ENCODE peak calls at places on chromosomes 6 and 20, in five cellular contexts. N, W, J, E and Y are unnamed samples.
A peak's percentile ranks its signal among the peaks of the same experiment; 100 is the strongest.

GRCh38 chr6:106087548-106088325 is 1.6 kb downstream of the PRDM1 start:
- DNase-seq in N (peak; percentile 87), W (peak; percentile 7), J (peak; percentile 86), E (no peak), Y (no peak)

GRCh38 chr20:20037960-20038359 is 14.3 kb downstream of the CRNKL1 start:
- DNase-seq in N (peak; percentile 79), W (peak; percentile 69), J (peak; percentile 22), E (no peak), Y (no peak)

GRCh38 chr20:6081236-6081635 is 27.4 kb upstream of the LRRN4 start:
- DNase-seq in N (peak; percentile 52), W (peak; percentile 6), J (peak; percentile 8), E (no peak), Y (no peak)

GRCh38 chr20:50689864-50690263 is 1.5 kb downstream of the RIPOR3 start:
- DNase-seq in N (no peak), W (no peak), J (no peak), E (no peak), Y (no peak)

GRCh38 chr20:44137210-44137781 is 49.7 kb downstream of the JPH2 start:
- DNase-seq in N (peak; percentile 38), W (peak; percentile 7), J (peak; percentile 49), E (peak; percentile 25), Y (peak; percentile 54)

GRCh38 chr6:160400426-160400825 is 52.2 kb downstream of the SLC22A3 start:
- DNase-seq in N (no peak), W (no peak), J (no peak), E (no peak), Y (no peak)

GRCh38 chr20:47561175-47561574 is 59.5 kb downstream of the NCOA3 start:
- DNase-seq in N (peak; percentile 56), W (no peak), J (peak; percentile 48), E (no peak), Y (no peak)

GRCh38 chr6:44059359-44060342 is 67.6 kb downstream of the MRPL14 start:
- DNase-seq in N (peak; percentile 59), W (no peak), J (no peak), E (no peak), Y (no peak)

GRCh38 chr6:96460052-96460700 is 61.4 kb upstream of the UFL1 start:
- DNase-seq in N (no peak), W (no peak), J (no peak), E (no peak), Y (no peak)

GRCh38 chr6:36545767-36546663 is 1.3 kb downstream of the STK38 start:
- DNase-seq in N (peak; percentile 31), W (peak; percentile 45), J (peak; percentile 66), E (no peak), Y (no peak)

GRCh38 chr6:116779569-116780164 is 14.1 kb upstream of the FAM162B start:
- DNase-seq in N (peak; percentile 36), W (peak; percentile 74), J (peak; percentile 44), E (no peak), Y (peak; percentile 26)

GRCh38 chr6:157326979-157327378 is 3.7 kb upstream of the TMEM242 start:
- DNase-seq in N (peak; percentile 40), W (peak; percentile 41), J (no peak), E (no peak), Y (no peak)

GRCh38 chr6:130385059-130385695 is 19.4 kb downstream of the TMEM200A start:
- DNase-seq in N (no peak), W (no peak), J (no peak), E (no peak), Y (no peak)

GRCh38 chr6:30793521-30794194 is 49.3 kb upstream of the IER3 start:
- DNase-seq in N (peak; percentile 85), W (no peak), J (peak; percentile 94), E (no peak), Y (no peak)

GRCh38 chr20:44074252-44075151 is 112.5 kb downstream of the JPH2 start:
- DNase-seq in N (peak; percentile 85), W (no peak), J (peak; percentile 63), E (no peak), Y (no peak)

GRCh38 chr20:49187330-49188100 is 619 bp downstream of the STAU1 start:
- DNase-seq in N (no peak), W (peak; percentile 98), J (peak; percentile 32), E (no peak), Y (peak; percentile 17)

GRCh38 chr6:34546551-34547321 is 9.4 kb downstream of the SPDEF start:
- DNase-seq in N (no peak), W (no peak), J (no peak), E (no peak), Y (no peak)

GRCh38 chr20:35901678-35902544 is 52.4 kb downstream of the SCAND1 start:
- DNase-seq in N (peak; percentile 97), W (peak; percentile 75), J (peak; percentile 92), E (no peak), Y (no peak)

GRCh38 chr6:37473364-37474095 is 26.2 kb downstream of the CCDC167 start:
- DNase-seq in N (peak; percentile 33), W (no peak), J (no peak), E (no peak), Y (no peak)

GRCh38 chr6:32108094-32108627 is 977 bp downstream of the TNXB start:
- DNase-seq in N (peak; percentile 21), W (no peak), J (peak; percentile 66), E (no peak), Y (no peak)

GRCh38 chr6:166466178-166467122 is 83.7 kb upstream of the MPC1 start:
- DNase-seq in N (peak; percentile 89), W (peak; percentile 83), J (peak; percentile 81), E (no peak), Y (no peak)

GRCh38 chr6:109393882-109394281 is 11.6 kb upstream of the CD164 start:
- DNase-seq in N (peak; percentile 22), W (peak; percentile 35), J (peak; percentile 60), E (no peak), Y (no peak)

GRCh38 chr20:44069203-44069931 is 117.6 kb downstream of the JPH2 start:
- DNase-seq in N (no peak), W (no peak), J (no peak), E (no peak), Y (no peak)

GRCh38 chr6:105759946-105760345 is 326.2 kb upstream of the PRDM1 start:
- DNase-seq in N (peak; percentile 95), W (peak; percentile 76), J (peak; percentile 73), E (no peak), Y (no peak)

GRCh38 chr6:35146453-35146852 is 5.3 kb upstream of the TCP11 start:
- DNase-seq in N (peak; percentile 55), W (peak; percentile 70), J (peak; percentile 59), E (no peak), Y (no peak)

GRCh38 chr6:31740397-31741223 is 805 bp downstream of the MSH5 start:
- DNase-seq in N (no peak), W (no peak), J (no peak), E (no peak), Y (no peak)

GRCh38 chr6:90039911-90040310 is 145.6 kb downstream of the GJA10 start:
- DNase-seq in N (peak; percentile 54), W (no peak), J (no peak), E (no peak), Y (no peak)

GRCh38 chr6:53112404-53112803 is 36.2 kb downstream of the GCM1 start:
- DNase-seq in N (no peak), W (no peak), J (no peak), E (no peak), Y (no peak)

GRCh38 chr6:69974193-69974592 is 107.8 kb downstream of the COL19A1 start:
- DNase-seq in N (peak; percentile 11), W (peak; percentile 3), J (peak; percentile 88), E (no peak), Y (no peak)

GRCh38 chr6:34705241-34705640 is 8.7 kb upstream of the ILRUN start:
- DNase-seq in N (peak; percentile 39), W (no peak), J (no peak), E (no peak), Y (no peak)

GRCh38 chr6:157688960-157689599 is 134.0 kb upstream of the SNX9 start:
- DNase-seq in N (peak; percentile 16), W (peak; percentile 76), J (no peak), E (no peak), Y (no peak)

GRCh38 chr6:141267420-141267819 is 865.3 kb upstream of the GJE1 start:
- DNase-seq in N (no peak), W (no peak), J (no peak), E (no peak), Y (no peak)

GRCh38 chr20:45765307-45765910 is 26.3 kb downstream of the WFDC3 start:
- DNase-seq in N (no peak), W (no peak), J (no peak), E (no peak), Y (no peak)
- H3K4ac ChIP-seq in N (no peak overlapping the region), W (no peak overlapping the region), J (no peak overlapping the region), E (no peak overlapping the region), Y (no peak overlapping the region)

GRCh38 chr6:50823130-50823920 is 4.7 kb downstream of the TFAP2B start:
- DNase-seq in N (no peak), W (no peak), J (no peak), E (no peak), Y (no peak)
- H3K14ac ChIP-seq in N (no peak overlapping the region), W (peak overlapping the region; percentile 72), J (no peak overlapping the region), E (no peak overlapping the region), Y (no peak overlapping the region)

DNA sequence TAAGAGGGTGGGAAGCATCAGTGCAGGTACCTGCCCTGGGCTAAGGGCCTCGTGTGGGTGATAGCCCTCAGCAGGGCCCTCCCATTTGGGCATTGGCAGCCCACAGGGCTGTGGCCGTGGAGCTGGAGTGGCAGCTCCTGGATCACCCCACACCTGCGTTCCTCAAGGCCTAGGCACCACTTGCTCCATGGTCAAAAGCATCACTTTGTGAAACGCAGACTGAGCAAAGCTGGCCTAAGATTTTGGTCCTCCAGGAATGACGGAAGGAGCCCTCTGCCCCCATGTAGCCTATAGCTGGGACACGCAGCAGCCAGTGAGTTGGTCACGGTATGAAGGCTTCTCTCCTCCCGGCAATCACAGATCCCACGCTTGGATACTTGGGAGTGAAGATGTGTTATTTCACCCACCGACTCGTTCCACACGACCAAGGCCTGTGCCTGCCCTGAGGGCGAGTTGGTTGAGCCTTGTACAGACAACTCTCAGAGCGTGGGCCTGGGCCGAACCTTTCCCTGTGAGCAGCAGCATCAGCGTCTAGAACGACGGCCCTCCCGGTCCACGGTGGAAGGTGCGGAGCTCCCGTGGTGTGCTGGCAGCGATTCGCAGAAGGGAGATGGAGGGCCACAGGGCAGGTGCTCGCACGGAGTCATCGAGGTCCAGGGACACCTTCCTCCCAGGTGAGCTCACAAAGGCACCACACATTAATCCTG is 39.7 kb downstream of the THBS2 start:
- DNase-seq in N (no peak), W (no peak), J (no peak), E (no peak), Y (no peak)
- H3K4ac ChIP-seq in N (peak overlapping the region; percentile 96), W (no peak overlapping the region), J (peak overlapping the region; percentile 40), E (no peak overlapping the region), Y (peak overlapping the region; percentile 93)

DNA sequence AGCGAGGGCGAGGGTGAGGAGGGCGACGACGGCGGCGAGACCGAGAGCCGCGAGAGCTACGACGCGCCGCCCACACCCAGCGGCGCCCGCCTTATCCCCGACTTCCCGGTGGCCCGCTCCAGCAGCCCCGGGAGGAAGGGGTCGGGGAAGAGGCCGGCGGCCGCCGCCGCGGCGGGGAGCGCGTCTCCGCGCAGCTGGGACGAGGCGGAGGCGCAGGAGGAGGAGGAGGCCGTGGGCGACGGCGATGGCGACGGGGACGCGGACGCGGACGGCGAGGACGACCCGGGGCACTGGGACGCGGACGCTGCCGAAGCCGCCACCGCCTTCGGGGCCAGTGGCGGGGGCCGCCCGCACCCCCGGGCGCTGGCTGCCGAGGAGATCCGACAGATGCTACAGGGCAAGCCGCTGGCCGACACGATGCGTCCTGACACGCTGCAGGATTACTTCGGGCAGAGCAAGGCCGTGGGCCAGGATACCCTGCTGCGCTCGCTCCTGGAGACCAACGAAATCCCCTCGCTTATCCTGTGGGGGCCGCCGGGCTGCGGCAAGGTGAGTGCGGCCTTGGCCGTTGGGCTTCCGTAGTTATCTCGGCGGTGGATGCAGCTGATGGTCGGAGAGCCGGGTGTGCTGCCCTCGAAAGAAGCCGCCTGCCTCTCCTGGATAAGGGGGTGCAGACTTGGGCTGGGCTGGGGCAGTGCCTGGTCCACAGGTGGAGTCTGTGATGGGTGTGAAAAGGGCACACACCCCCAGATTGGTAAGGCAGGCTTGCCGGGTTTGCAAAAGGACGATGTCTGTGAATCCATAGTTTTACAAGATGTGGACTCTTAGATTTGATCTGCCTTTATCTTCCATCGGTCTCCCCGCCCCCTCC is 938 bp downstream of the WRNIP1 start:
- DNase-seq in N (peak; percentile 30), W (peak; percentile 48), J (peak; percentile 58), E (no peak), Y (peak; percentile 46)
- H3K14ac ChIP-seq in N (peak overlapping the region; percentile 39), W (peak overlapping the region; percentile 97), J (peak overlapping the region; percentile 39), E (no peak overlapping the region), Y (peak overlapping the region; percentile 99)